ENCODE peak calls at places on chromosome 2, in six cellular contexts. One of them, this sample, is unnamed.
A peak's percentile ranks its signal among the peaks of the same experiment; 100 is the strongest.

GRCh38 chr2:101349893-101350662 is 37.2 kb downstream of the CREG2 start:
- DNase-seq in esophagus squamous epithelium: no peak
- DNase-seq in fibroblast of pulmonary artery: peak; percentile 62
- DNase-seq in thyroid gland: no peak
- DNase-seq in cardiac muscle cell: peak; percentile 55
- DNase-seq in fibroblast of lung: peak; percentile 68
- DNase-seq in this sample: peak; percentile 38

GRCh38 chr2:233445152-233445830 is 91.0 kb downstream of the DGKD start:
- DNase-seq in esophagus squamous epithelium: no peak
- DNase-seq in fibroblast of pulmonary artery: no peak
- DNase-seq in thyroid gland: no peak
- DNase-seq in cardiac muscle cell: no peak
- DNase-seq in fibroblast of lung: no peak
- DNase-seq in this sample: no peak

GRCh38 chr2:105682401-105682800 is 62.3 kb upstream of the NCK2 start:
- DNase-seq in esophagus squamous epithelium: no peak
- DNase-seq in fibroblast of pulmonary artery: no peak
- DNase-seq in thyroid gland: no peak
- DNase-seq in cardiac muscle cell: peak; percentile 41
- DNase-seq in fibroblast of lung: peak; percentile 18
- DNase-seq in this sample: no peak

GRCh38 chr2:133863106-133863800 is 295.0 kb upstream of the NCKAP5 start:
- DNase-seq in esophagus squamous epithelium: no peak
- DNase-seq in fibroblast of pulmonary artery: no peak
- DNase-seq in thyroid gland: no peak
- DNase-seq in cardiac muscle cell: no peak
- DNase-seq in fibroblast of lung: no peak
- DNase-seq in this sample: no peak

GRCh38 chr2:114714316-114714715 is 271.9 kb downstream of the DPP10 start:
- DNase-seq in esophagus squamous epithelium: no peak
- DNase-seq in fibroblast of pulmonary artery: no peak
- DNase-seq in thyroid gland: no peak
- DNase-seq in cardiac muscle cell: no peak
- DNase-seq in fibroblast of lung: no peak
- DNase-seq in this sample: no peak

GRCh38 chr2:240214790-240215675 is 74.6 kb upstream of the OTOS start:
- DNase-seq in esophagus squamous epithelium: no peak
- DNase-seq in fibroblast of pulmonary artery: no peak
- DNase-seq in thyroid gland: no peak
- DNase-seq in cardiac muscle cell: no peak
- DNase-seq in fibroblast of lung: no peak
- DNase-seq in this sample: no peak

GRCh38 chr2:128270306-128271185 is 48.1 kb downstream of the HS6ST1 start:
- DNase-seq in esophagus squamous epithelium: no peak
- DNase-seq in fibroblast of pulmonary artery: no peak
- DNase-seq in thyroid gland: no peak
- DNase-seq in cardiac muscle cell: no peak
- DNase-seq in fibroblast of lung: no peak
- DNase-seq in this sample: no peak

GRCh38 chr2:73292906-73293533 is 328 bp downstream of the EGR4 start:
- DNase-seq in esophagus squamous epithelium: no peak
- DNase-seq in fibroblast of pulmonary artery: no peak
- DNase-seq in thyroid gland: no peak
- DNase-seq in cardiac muscle cell: no peak
- DNase-seq in fibroblast of lung: no peak
- DNase-seq in this sample: no peak

GRCh38 chr2:104358122-104358521 is 495.8 kb upstream of the POU3F3 start:
- DNase-seq in esophagus squamous epithelium: no peak
- DNase-seq in fibroblast of pulmonary artery: no peak
- DNase-seq in thyroid gland: no peak
- DNase-seq in cardiac muscle cell: no peak
- DNase-seq in fibroblast of lung: no peak
- DNase-seq in this sample: no peak

GRCh38 chr2:33133436-33133835 is 186.7 kb downstream of the LTBP1 start:
- DNase-seq in esophagus squamous epithelium: no peak
- DNase-seq in fibroblast of pulmonary artery: no peak
- DNase-seq in thyroid gland: no peak
- DNase-seq in cardiac muscle cell: peak; percentile 64
- DNase-seq in fibroblast of lung: peak; percentile 94
- DNase-seq in this sample: no peak

GRCh38 chr2:161028581-161028980 is 131.6 kb upstream of the TANK start:
- DNase-seq in esophagus squamous epithelium: no peak
- DNase-seq in fibroblast of pulmonary artery: no peak
- DNase-seq in thyroid gland: no peak
- DNase-seq in cardiac muscle cell: no peak
- DNase-seq in fibroblast of lung: no peak
- DNase-seq in this sample: no peak

GRCh38 chr2:61853086-61853847 is 593 bp downstream of the FAM161A start:
- DNase-seq in esophagus squamous epithelium: no peak
- DNase-seq in fibroblast of pulmonary artery: peak; percentile 48
- DNase-seq in thyroid gland: peak; percentile 79
- DNase-seq in cardiac muscle cell: no peak
- DNase-seq in fibroblast of lung: peak; percentile 52
- DNase-seq in this sample: no peak

GRCh38 chr2:134243244-134243643 is 10.6 kb upstream of the MGAT5 start:
- DNase-seq in esophagus squamous epithelium: no peak
- DNase-seq in fibroblast of pulmonary artery: no peak
- DNase-seq in thyroid gland: no peak
- DNase-seq in cardiac muscle cell: no peak
- DNase-seq in fibroblast of lung: no peak
- DNase-seq in this sample: no peak

GRCh38 chr2:67268806-67269205 is 128.3 kb upstream of the ETAA1 start:
- DNase-seq in esophagus squamous epithelium: no peak
- DNase-seq in fibroblast of pulmonary artery: no peak
- DNase-seq in thyroid gland: no peak
- DNase-seq in cardiac muscle cell: no peak
- DNase-seq in fibroblast of lung: peak; percentile 78
- DNase-seq in this sample: no peak

GRCh38 chr2:112018846-112019245 is 36.2 kb upstream of the TMEM87B start:
- DNase-seq in esophagus squamous epithelium: no peak
- DNase-seq in fibroblast of pulmonary artery: no peak
- DNase-seq in thyroid gland: no peak
- DNase-seq in cardiac muscle cell: no peak
- DNase-seq in fibroblast of lung: no peak
- DNase-seq in this sample: no peak

DNA sequence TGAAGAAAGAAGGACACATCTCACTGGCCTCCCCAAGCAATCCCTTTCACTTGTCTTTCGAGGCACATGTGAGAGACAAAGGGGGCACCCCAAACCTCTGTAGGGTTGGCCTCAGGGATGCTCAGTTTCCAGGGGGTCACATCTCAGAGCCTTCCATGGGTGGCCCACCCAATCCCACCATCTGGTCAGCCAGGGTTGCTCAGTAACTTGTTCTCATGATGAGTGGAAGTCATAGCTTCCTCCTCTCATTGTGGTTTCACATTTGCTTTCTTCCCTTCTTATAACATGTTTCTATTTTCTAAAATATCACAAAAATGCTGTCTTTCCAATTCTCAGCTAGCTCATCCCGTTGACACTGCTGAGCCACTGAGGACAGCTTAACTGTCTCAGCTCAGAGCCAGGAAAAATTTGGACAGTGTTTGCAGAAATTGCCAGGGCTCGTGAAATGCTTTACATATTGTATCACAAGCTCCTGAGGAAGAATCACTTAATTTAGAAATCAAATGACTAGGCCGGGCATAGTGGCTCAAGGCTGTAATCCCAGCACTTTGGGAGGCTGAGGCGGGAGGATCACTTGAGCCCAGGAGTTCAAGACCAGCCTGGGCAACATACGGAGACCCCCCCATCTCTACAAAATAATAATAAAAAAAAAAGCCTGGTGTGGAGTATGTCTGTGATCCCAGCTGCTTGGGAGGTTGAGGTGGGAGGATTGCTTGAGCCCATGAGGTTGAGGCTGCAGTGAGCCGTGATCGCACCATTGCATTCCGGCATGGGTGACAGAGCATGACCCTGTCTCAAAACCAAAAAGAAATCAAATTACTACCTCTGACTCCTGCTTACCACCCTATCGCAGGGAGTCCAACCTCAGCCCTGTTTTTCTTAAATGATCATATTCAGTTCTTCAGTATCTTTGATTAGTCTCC is 129.3 kb downstream of the PRKCE start:
- DNase-seq in esophagus squamous epithelium: no peak
- DNase-seq in fibroblast of pulmonary artery: no peak
- DNase-seq in thyroid gland: no peak
- DNase-seq in cardiac muscle cell: no peak
- DNase-seq in fibroblast of lung: no peak
- DNase-seq in this sample: no peak
- H3K4me3 ChIP-seq in esophagus squamous epithelium: no peak overlapping the region
- H3K4me3 ChIP-seq in fibroblast of pulmonary artery: no peak overlapping the region
- H3K4me3 ChIP-seq in thyroid gland: no peak overlapping the region
- H3K4me3 ChIP-seq in cardiac muscle cell: no peak overlapping the region
- H3K4me3 ChIP-seq in fibroblast of lung: no peak overlapping the region
- H3K4me3 ChIP-seq in this sample: no peak overlapping the region

GRCh38 chr2:56671973-56672569 is 488.3 kb downstream of the CCDC85A start:
- DNase-seq in esophagus squamous epithelium: no peak
- DNase-seq in fibroblast of pulmonary artery: peak; percentile 23
- DNase-seq in thyroid gland: no peak
- DNase-seq in cardiac muscle cell: peak; percentile 35
- DNase-seq in fibroblast of lung: no peak
- DNase-seq in this sample: no peak
- TF ChIP-seq CTCF in esophagus squamous epithelium: no peak
- TF ChIP-seq CTCF in fibroblast of pulmonary artery: peak; percentile 10
- TF ChIP-seq CTCF in thyroid gland: no peak
- TF ChIP-seq CTCF in cardiac muscle cell: peak; percentile 27
- TF ChIP-seq CTCF in fibroblast of lung: no peak
- TF ChIP-seq CTCF in this sample: no peak

DNA sequence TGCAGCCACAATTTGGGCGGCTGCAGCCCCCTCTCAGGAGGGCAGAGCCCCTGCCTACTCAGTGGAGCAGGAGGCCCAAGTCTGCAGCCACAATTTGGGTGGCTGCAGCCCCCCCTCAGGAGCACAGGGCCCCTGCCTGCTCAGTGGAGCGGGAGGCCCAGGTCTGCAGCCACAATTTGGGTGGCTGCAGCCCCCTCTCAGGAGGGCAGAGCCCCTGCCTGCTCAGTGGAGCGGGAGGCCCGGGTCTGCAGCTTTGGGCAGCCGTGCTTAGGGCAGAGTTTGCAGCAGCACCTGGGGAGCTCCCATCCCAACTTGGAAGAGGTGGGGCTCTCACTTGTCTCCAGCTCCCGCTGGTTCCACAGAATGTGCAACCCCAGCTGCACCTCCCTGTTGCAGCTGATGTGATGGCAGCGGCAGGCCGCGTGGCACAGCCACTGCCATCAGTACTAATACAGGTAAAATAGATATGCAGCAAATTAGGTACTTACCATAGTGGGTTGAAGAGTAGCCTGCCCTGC is 99.4 kb downstream of the TWIST2 start:
- DNase-seq in esophagus squamous epithelium: no peak
- DNase-seq in fibroblast of pulmonary artery: no peak
- DNase-seq in thyroid gland: no peak
- DNase-seq in cardiac muscle cell: no peak
- DNase-seq in fibroblast of lung: no peak
- DNase-seq in this sample: no peak
- H3K4me3 ChIP-seq in esophagus squamous epithelium: no peak overlapping the region
- H3K4me3 ChIP-seq in fibroblast of pulmonary artery: no peak overlapping the region
- H3K4me3 ChIP-seq in thyroid gland: no peak overlapping the region
- H3K4me3 ChIP-seq in cardiac muscle cell: no peak overlapping the region
- H3K4me3 ChIP-seq in fibroblast of lung: no peak overlapping the region
- H3K4me3 ChIP-seq in this sample: no peak overlapping the region

GRCh38 chr2:81389203-81389602 is 1084.7 kb upstream of the LRRTM1 start:
- DNase-seq in esophagus squamous epithelium: no peak
- DNase-seq in fibroblast of pulmonary artery: no peak
- DNase-seq in thyroid gland: no peak
- DNase-seq in cardiac muscle cell: no peak
- DNase-seq in fibroblast of lung: no peak
- DNase-seq in this sample: no peak
- TF ChIP-seq CTCF in esophagus squamous epithelium: no peak
- TF ChIP-seq CTCF in fibroblast of pulmonary artery: no peak
- TF ChIP-seq CTCF in thyroid gland: no peak
- TF ChIP-seq CTCF in cardiac muscle cell: no peak
- TF ChIP-seq CTCF in fibroblast of lung: no peak
- TF ChIP-seq CTCF in this sample: no peak

DNA sequence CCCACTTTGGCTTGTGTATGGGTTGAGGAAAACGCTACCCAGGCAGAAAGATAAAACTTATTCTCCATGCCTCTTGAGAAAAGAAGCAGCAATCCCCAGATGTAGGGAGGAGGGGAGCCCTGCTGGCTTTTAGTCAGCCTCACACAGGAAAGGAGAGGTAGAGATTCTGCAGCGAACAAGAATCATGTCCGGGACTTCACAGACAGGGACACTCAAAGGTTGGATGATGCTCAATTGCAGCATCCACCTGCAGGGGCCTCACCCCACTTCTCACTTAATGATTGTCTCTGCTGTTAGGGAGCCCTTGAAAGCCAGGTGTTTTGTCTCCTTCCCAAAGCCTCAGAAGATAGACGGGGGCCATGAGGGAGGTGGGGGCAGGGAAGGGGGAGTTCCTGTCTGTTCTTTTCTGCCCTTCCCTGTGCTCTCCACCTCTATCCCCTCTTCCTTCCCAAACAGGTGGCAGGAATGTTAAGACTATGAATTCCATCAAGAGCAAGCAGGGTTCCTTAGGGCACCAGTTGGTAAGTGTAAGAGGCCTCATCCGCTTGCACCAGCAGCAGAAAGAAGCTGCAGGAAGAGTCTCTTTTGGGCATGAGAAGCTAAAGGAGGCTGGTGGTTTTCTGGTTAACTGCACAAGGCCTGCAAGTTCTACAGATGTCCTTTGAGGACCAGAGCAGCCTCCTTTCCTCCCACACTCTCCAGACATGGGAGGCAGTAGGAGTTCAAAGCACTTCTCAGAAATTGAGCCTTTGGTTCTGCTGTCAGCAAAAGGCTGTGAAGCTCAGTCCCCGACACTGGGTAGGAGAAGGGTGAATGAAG is 154.6 kb upstream of the TNP1 start:
- DNase-seq in esophagus squamous epithelium: no peak
- DNase-seq in fibroblast of pulmonary artery: no peak
- DNase-seq in thyroid gland: no peak
- DNase-seq in cardiac muscle cell: no peak
- DNase-seq in fibroblast of lung: no peak
- DNase-seq in this sample: no peak
- H3K4me3 ChIP-seq in esophagus squamous epithelium: no peak overlapping the region
- H3K4me3 ChIP-seq in fibroblast of pulmonary artery: no peak overlapping the region
- H3K4me3 ChIP-seq in thyroid gland: no peak overlapping the region
- H3K4me3 ChIP-seq in cardiac muscle cell: no peak overlapping the region
- H3K4me3 ChIP-seq in fibroblast of lung: no peak overlapping the region
- H3K4me3 ChIP-seq in this sample: no peak overlapping the region

DNA sequence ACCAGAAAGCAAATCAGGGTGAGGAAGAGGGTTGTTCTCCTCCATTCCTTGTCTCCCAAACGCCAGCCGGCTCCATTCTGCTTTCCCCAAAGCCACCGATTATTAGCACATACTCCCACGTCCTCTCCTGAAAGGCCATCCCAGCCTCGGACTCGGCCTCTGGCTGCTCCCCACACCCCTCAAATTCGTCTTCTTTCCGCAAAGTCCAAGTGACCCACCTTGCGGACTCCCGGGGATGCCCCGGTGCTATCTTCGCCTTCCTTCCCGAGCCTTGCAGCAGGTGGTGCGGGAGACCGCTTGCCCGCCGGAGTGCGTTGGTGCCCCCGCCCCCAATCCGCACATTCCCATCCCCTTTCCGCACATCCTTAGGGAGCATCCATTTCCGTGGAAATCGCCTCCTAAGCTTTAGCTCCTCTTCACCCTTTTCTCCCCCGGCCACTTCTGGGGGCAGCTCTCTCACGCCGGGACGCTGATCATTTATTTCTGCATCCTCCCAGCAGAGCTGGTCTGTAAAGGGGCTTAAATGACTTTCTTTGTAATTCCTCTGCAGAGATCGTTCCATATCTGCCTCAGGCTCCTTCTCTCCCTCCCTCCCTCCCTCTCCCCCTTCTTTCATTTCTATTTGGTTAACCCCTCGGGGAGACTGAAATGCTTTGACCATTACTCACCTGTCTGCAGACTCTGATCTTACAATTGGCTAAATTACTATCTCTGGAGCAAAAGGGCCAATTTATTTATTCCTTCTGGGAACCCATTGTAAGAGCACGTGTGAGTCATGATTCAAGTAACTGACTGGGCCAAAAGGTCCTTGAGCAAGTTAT is 1.2 kb upstream of the LYPD1 start:
- DNase-seq in esophagus squamous epithelium: no peak
- DNase-seq in fibroblast of pulmonary artery: peak; percentile 85
- DNase-seq in thyroid gland: no peak
- DNase-seq in cardiac muscle cell: peak; percentile 79
- DNase-seq in fibroblast of lung: peak; percentile 77
- DNase-seq in this sample: peak; percentile 86
- TF ChIP-seq CTCF in esophagus squamous epithelium: no peak
- TF ChIP-seq CTCF in fibroblast of pulmonary artery: no peak
- TF ChIP-seq CTCF in thyroid gland: no peak
- TF ChIP-seq CTCF in cardiac muscle cell: no peak
- TF ChIP-seq CTCF in fibroblast of lung: no peak
- TF ChIP-seq CTCF in this sample: no peak

This sample was measured in astrocyte of the cerebellum.